ENCODE peak calls at places on chromosomes 6 and 20, in five cellular contexts. K is HS-27A; A is stimulated activated CD4-positive, alpha-beta T cell treated with anti-CD3 and anti-CD28 coated beads, Interleukin-4, amount 100 ng/mL, for 48 hours; E is right atrium auricular region; M is MV-4-11. X is an unnamed sample.

GRCh38 chr20:37932919-37933318 is 30.0 kb downstream of the VSTM2L start:
- DNase-seq in K (no peak), A (no peak), E (no peak), M (no peak), X (no peak)

GRCh38 chr6:105042648-105043047 is 85.7 kb downstream of the LIN28B start:
- DNase-seq in K (no peak), A (no peak), E (no peak), M (no peak), X (no peak)

GRCh38 chr6:7138921-7139358 is 31.2 kb downstream of the RREB1 start:
- DNase-seq in K (no peak), A (no peak), E (no peak), M (no peak), X (peak; percentile 34)

GRCh38 chr6:87628424-87628823 is 38.5 kb downstream of the ORC3 start:
- DNase-seq in K (no peak), A (no peak), E (no peak), M (no peak), X (no peak)

GRCh38 chr20:3900187-3900604 is 11.0 kb downstream of the PANK2 start:
- DNase-seq in K (no peak), A (no peak), E (no peak), M (no peak), X (no peak)

GRCh38 chr20:37198962-37199660 is 19.8 kb upstream of the MROH8 start:
- DNase-seq in K (no peak), A (no peak), E (no peak), M (no peak), X (no peak)

GRCh38 chr6:25601797-25602679 is 50.0 kb upstream of the SCGN start:
- DNase-seq in K (peak; percentile 17), A (no peak), E (no peak), M (peak; percentile 46), X (no peak)

GRCh38 chr6:116615937-116616756 is at the start of gene RSPH4A:
- DNase-seq in K (peak; percentile 86), A (peak; percentile 68), E (peak; percentile 93), M (peak; percentile 85), X (peak; percentile 95)

GRCh38 chr6:162856885-162857284 is 129.1 kb downstream of the PACRG start:
- DNase-seq in K (no peak), A (no peak), E (no peak), M (peak; percentile 18), X (no peak)

GRCh38 chr6:132220800-132221199 is 180.5 kb downstream of the MOXD1 start:
- DNase-seq in K (no peak), A (no peak), E (no peak), M (no peak), X (no peak)

GRCh38 chr6:45920819-45921511 is 94.7 kb downstream of the CLIC5 start:
- DNase-seq in K (no peak), A (no peak), E (no peak), M (no peak), X (peak; percentile 34)

GRCh38 chr20:48688579-48688978 is 139.2 kb downstream of the PREX1 start:
- DNase-seq in K (no peak), A (no peak), E (no peak), M (no peak), X (no peak)

GRCh38 chr20:31758521-31758920 is 19.4 kb downstream of the TPX2 start:
- DNase-seq in K (no peak), A (no peak), E (no peak), M (no peak), X (no peak)